ENCODE peak calls at places on chromosomes 4 and X, in six cellular contexts. F is CD8-positive, alpha-beta memory T cell; C is colonic mucosa; L is CD8-positive, alpha-beta T cell; X is substantia nigra; J is tibial artery. B is an unnamed sample.

GRCh38 chrX:148024425-148025148 is 43.5 kb downstream of the FMR1NB start:
- DNase-seq in F (no peak), J (no peak), C (no peak), L (no peak), X (no peak), B (no peak)

GRCh38 chrX:39760930-39761329 is 336.8 kb downstream of the BCOR start:
- DNase-seq in C (no peak), J (no peak), X (no peak), L (no peak), F (no peak), B (no peak)

GRCh38 chrX:30023451-30023850 is 191.9 kb upstream of the MAGEB2 start:
- DNase-seq in X (no peak), F (no peak), C (no peak), L (no peak), J (no peak), B (no peak)

GRCh38 chr4:128716325-128716724 is 93.2 kb upstream of the JADE1 start:
- DNase-seq in X (no peak), L (no peak), J (peak; percentile 74), C (no peak), F (no peak), B (no peak)

GRCh38 chr4:110978761-110979160 is 355.9 kb upstream of the PITX2 start:
- DNase-seq in L (no peak), C (no peak), F (no peak), X (no peak), J (no peak), B (no peak)

GRCh38 chr4:185567828-185568442 is 32.6 kb upstream of the PDLIM3 start:
- DNase-seq in C (peak; percentile 33), J (peak; percentile 84), L (no peak), X (peak; percentile 36), F (no peak), B (peak; percentile 52)

GRCh38 chrX:97685753-97686152 is 802.0 kb downstream of the RPA4 start:
- DNase-seq in X (no peak), L (no peak), C (peak; percentile 23), J (no peak), F (no peak), B (peak; percentile 26)

GRCh38 chr4:151991001-151991883 is 230.4 kb upstream of the GATB start:
- DNase-seq in J (no peak), L (no peak), X (no peak), C (no peak), F (peak; percentile 42), B (no peak)

GRCh38 chrX:119427024-119427794 is 28.1 kb downstream of the SLC25A43 start:
- DNase-seq in C (no peak), J (no peak), F (peak; percentile 16), L (no peak), X (peak; percentile 2), B (no peak)

GRCh38 chr4:12966741-12967140 is 517.4 kb downstream of the RAB28 start:
- DNase-seq in F (no peak), C (no peak), L (no peak), J (no peak), X (no peak), B (no peak)

GRCh38 chr4:1632109-1633104 is 51.7 kb downstream of the FAM53A start:
- DNase-seq in C (no peak), X (no peak), L (no peak), J (no peak), F (no peak), B (no peak)

GRCh38 chrX:81263067-81263466 is 61.2 kb downstream of the SH3BGRL start:
- DNase-seq in C (no peak), L (no peak), J (no peak), X (no peak), F (no peak), B (peak; percentile 13)

GRCh38 chrX:81259008-81259713 is 57.3 kb downstream of the SH3BGRL start:
- DNase-seq in X (no peak), F (no peak), J (no peak), C (no peak), L (no peak), B (no peak)

GRCh38 chrX:81261576-81261975 is 59.7 kb downstream of the SH3BGRL start:
- DNase-seq in J (no peak), F (no peak), X (no peak), C (no peak), L (no peak), B (no peak)

GRCh38 chrX:81259714-81260395 is 58.0 kb downstream of the SH3BGRL start:
- DNase-seq in J (no peak), X (no peak), C (no peak), F (no peak), L (no peak), B (no peak)

DNA sequence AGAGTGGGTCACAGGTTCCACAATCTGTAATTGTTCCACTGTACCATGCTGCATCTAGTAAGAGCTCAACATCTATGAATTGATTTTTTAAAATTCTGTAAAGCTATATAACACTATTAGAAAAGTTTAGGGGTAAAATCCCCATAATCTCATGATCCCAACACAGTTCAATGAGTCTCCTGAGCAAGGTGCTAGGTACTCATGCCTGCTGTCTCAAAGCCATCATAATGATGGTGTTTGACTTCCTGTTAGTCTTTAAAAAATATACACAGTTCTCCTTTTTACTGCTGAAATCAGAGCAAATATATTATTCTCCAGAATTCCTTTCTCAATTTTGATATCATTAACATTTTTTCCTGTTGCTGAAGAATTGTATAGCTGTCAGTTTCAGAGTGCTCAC is 55.9 kb downstream of the SH3BGRL start:
- DNase-seq in C (no peak), L (no peak), X (no peak), F (no peak), J (no peak), B (no peak)
- H3K27ac ChIP-seq in C (no peak overlapping the region), L (no peak overlapping the region), X (no peak overlapping the region), F (no peak overlapping the region), J (peak overlapping the region; percentile 79), B (no peak overlapping the region)

GRCh38 chrX:43589735-43590515 is 66.2 kb upstream of the MAOA start:
- DNase-seq in F (no peak), C (no peak), X (no peak), L (no peak), J (no peak), B (peak; percentile 76)
- H3K27ac ChIP-seq in F (no peak overlapping the region), C (peak overlapping the region; percentile 67), X (no peak overlapping the region), L (no peak overlapping the region), J (peak overlapping the region; percentile 83), B (peak overlapping the region; percentile 31)

GRCh38 chr4:138669479-138670165 is 346.0 kb upstream of the NOCT start:
- DNase-seq in L (no peak), F (no peak), C (no peak), J (no peak), X (no peak), B (no peak)
- H3K27ac ChIP-seq in L (no peak overlapping the region), F (no peak overlapping the region), C (no peak overlapping the region), J (no peak overlapping the region), X (no peak overlapping the region), B (no peak overlapping the region)

GRCh38 chr4:76781698-76782595 is 116.0 kb downstream of the SOWAHB start:
- DNase-seq in J (no peak), X (no peak), C (no peak), L (no peak), F (no peak), B (no peak)

GRCh38 chr4:76784237-76784636 is 113.7 kb downstream of the SOWAHB start:
- DNase-seq in L (no peak), X (no peak), J (no peak), C (no peak), F (no peak), B (no peak)

GRCh38 chr4:76783836-76784235 is 114.1 kb downstream of the SOWAHB start:
- DNase-seq in C (no peak), J (no peak), L (no peak), F (no peak), X (no peak), B (no peak)

GRCh38 chr4:76780781-76781697 is 116.9 kb downstream of the SOWAHB start:
- DNase-seq in X (no peak), F (no peak), C (no peak), J (no peak), L (no peak), B (no peak)

DNA sequence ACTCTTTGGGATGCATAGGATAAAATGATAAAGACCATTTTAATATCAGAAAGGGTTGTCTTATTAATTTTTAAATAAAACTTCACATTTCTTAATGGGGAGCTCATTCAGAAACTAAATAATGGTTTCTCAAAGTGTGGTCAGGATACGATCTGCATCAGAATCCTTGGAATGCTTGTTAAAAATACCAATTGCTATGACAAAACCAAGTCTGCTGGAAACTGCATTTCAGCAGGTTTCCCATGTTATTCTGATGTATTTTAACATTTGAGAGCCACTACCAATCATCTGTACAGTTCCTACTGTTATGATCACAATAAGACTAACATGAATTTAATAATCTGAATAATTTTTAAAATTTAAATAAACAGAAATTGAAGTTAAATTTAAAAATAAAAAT is 115.1 kb downstream of the SOWAHB start:
- DNase-seq in J (no peak), X (no peak), L (no peak), F (no peak), C (no peak), B (no peak)
- H3K27ac ChIP-seq in J (no peak overlapping the region), X (no peak overlapping the region), L (no peak overlapping the region), F (no peak overlapping the region), C (no peak overlapping the region), B (no peak overlapping the region)

DNA sequence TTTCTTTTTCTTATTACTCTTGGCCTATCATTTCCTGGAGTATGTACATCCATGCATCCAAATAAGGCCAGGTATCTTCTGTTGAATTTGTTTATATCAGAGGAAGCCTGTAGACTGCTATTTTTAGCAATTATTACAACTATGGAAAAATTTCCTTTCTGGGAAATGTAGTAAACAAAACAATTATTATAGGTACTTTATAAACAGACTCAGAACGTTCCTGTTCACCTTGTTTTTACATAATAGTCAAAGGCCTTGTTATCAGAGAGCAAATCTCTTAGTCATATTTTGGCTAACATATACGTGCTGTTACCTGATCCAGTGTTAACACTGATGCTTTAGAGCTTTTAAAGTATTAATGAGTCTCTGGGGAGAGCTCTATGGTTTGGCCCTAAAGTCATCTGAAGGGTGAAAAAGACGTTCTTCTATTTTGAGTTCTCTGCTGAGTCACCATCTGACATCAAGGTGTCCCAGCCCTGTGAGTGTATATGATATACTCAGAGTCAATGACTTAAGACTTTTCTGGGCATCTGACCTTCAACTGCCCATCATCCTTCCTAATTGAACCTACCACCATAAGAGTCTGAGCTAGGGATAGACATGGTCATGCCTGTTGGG is 7.3 kb downstream of the SPARCL1 start:
- DNase-seq in C (no peak), L (no peak), X (no peak), J (no peak), F (no peak), B (no peak)
- H3K27ac ChIP-seq in C (peak overlapping the region; percentile 65), L (no peak overlapping the region), X (no peak overlapping the region), J (peak overlapping the region; percentile 88), F (no peak overlapping the region), B (peak overlapping the region; percentile 83)

DNA sequence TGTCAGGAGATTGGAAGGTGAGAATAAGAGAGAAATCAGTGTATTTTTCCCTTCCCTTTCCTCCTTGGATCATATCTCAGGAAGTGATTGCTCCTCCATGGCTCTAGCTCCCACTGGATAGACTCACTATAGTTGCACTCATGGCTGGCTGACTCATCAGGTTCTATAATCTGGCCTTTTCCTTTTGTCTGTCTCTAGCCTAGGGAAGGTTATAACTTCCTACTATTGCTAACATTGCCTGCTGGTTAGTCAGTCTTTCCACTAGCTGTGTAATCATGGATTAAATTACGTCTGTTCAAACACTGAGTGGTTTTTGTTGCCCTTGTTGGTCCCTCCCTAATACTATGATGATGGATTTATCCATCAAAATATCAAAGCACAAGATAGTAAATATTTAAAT is 195.5 kb upstream of the VEGFC start:
- DNase-seq in J (no peak), C (no peak), X (no peak), F (no peak), L (no peak), B (peak; percentile 2)
- H3K27ac ChIP-seq in J (no peak overlapping the region), C (no peak overlapping the region), X (no peak overlapping the region), F (no peak overlapping the region), L (no peak overlapping the region), B (no peak overlapping the region)